ENCODE peak calls at places on chromosomes 1 and 21, in four cellular contexts. W is CD8-positive, alpha-beta T cell; Z is thoracic aorta; U is psoas muscle. T is an unnamed sample.

GRCh38 chr1:8809342-8809736 is 8.1 kb downstream of the RERE start:
- DNase-seq in W (no peak), Z (no peak), U (no peak), T (no peak)

GRCh38 chr1:206903687-206904086 is 6.4 kb downstream of the IL24 start:
- DNase-seq in W (no peak), Z (no peak), U (no peak), T (no peak)

GRCh38 chr1:40802078-40803075 is 18.8 kb downstream of the KCNQ4 start:
- DNase-seq in W (peak; percentile 84), Z (peak; percentile 46), U (peak; percentile 87), T (peak; percentile 83)

GRCh38 chr1:25774921-25775774 is 24.8 kb upstream of the SELENON start:
- DNase-seq in W (peak; percentile 60), Z (no peak), U (no peak), T (no peak)

GRCh38 chr1:27342778-27343638 is 1.2 kb downstream of the SYTL1 start:
- DNase-seq in W (peak; percentile 66), Z (no peak), U (no peak), T (peak; percentile 65)

GRCh38 chr1:35834218-35834617 is 26.4 kb downstream of the AGO4 start:
- DNase-seq in W (no peak), Z (no peak), U (no peak), T (no peak)

GRCh38 chr1:232786845-232787455 is 18.3 kb upstream of the MAP10 start:
- DNase-seq in W (no peak), Z (no peak), U (no peak), T (no peak)

GRCh38 chr1:226983247-226983997 is 43.3 kb downstream of the COQ8A start:
- DNase-seq in W (no peak), Z (no peak), U (no peak), T (peak; percentile 26)

GRCh38 chr1:56397409-56397808 is 182.0 kb downstream of the PLPP3 start:
- DNase-seq in W (no peak), Z (no peak), U (no peak), T (no peak)

GRCh38 chr1:15620155-15620545 is 2.9 kb downstream of the DDI2 start:
- DNase-seq in W (no peak), Z (no peak), U (no peak), T (no peak)

GRCh38 chr21:44521301-44521927 is 18.6 kb downstream of the KRTAP10-1 start:
- DNase-seq in W (no peak), Z (no peak), U (no peak), T (no peak)

GRCh38 chr1:88454781-88455180 is 229.3 kb upstream of the PKN2 start:
- DNase-seq in W (no peak), Z (no peak), U (no peak), T (no peak)

GRCh38 chr21:45213392-45213791 is 74.3 kb downstream of the POFUT2 start:
- DNase-seq in W (no peak), Z (no peak), U (no peak), T (no peak)

GRCh38 chr1:42319128-42319851 is 15.7 kb downstream of the FOXJ3 start:
- DNase-seq in W (no peak), Z (no peak), U (no peak), T (no peak)

GRCh38 chr21:43211085-43212071 is 42.6 kb downstream of the CRYAA start:
- DNase-seq in W (no peak), Z (no peak), U (peak; percentile 42), T (peak; percentile 72)

GRCh38 chr1:185813401-185813979 is 79.3 kb downstream of the HMCN1 start:
- DNase-seq in W (no peak), Z (no peak), U (no peak), T (no peak)

GRCh38 chr1:236091933-236092318 is 27.0 kb upstream of the NID1 start:
- DNase-seq in W (no peak), Z (no peak), U (no peak), T (no peak)

GRCh38 chr1:25563330-25564215 is 20.2 kb downstream of the LDLRAP1 start:
- DNase-seq in W (no peak), Z (no peak), U (no peak), T (no peak)

GRCh38 chr1:212234431-212235298 is 50.5 kb upstream of the PPP2R5A start:
- DNase-seq in W (no peak), Z (peak; percentile 36), U (peak; percentile 26), T (peak; percentile 71)

GRCh38 chr1:3642921-3643675 is 6.8 kb downstream of the WRAP73 start:
- DNase-seq in W (no peak), Z (no peak), U (no peak), T (no peak)

DNA sequence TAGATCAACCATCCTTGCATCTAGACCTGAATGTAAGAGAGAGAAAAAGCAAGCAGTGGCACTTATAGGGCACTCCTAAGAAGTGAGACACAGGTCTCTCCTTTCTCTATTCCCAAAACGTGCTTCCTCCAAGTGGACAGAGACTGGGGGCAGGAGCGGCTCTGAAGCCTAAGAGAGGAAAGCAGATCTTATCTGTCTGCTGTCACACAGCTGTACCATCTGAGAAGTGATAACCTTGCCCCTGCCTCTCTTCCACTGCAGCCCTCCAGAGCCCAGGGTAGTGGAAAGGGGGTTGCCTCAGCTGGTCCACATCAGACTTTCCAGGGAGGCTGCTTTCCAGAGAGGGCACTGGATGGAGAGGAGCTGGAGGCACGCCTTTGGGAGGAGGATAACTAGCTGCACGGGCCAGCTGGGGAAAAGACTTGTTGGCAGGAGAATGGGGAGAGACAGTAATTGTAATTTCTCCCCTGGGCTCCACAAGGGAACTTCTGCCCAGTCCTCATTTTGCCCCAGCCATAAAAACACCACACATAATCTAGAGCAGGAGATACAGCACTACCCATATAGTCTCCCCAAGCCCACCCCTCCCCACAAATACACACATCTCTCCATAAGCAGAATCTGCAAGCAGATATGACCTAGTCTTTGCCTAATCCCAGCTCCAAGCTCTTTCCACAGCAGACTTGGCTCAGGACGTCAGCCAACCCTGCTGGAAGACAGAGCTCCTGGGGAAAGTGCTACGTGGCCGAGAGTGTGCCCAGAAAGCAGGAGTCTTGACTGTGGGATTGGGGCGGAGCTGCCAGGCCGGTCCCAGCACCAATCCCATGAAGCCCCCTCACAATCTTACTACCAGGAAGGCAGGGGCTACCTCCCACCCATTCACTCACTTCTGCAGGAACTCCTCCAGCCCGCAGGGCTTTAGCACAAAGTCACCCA is 31.2 kb downstream of the PIK3C2B start:
- DNase-seq in W (no peak), Z (no peak), U (peak; percentile 59), T (no peak)
- H3K4me1 ChIP-seq in W (peaks cover 37% of the 10 kb centered on the region), Z (peaks cover 60% of the 10 kb centered on the region), U (peaks cover 61% of the 10 kb centered on the region), T (peaks cover 25% of the 10 kb centered on the region)

DNA sequence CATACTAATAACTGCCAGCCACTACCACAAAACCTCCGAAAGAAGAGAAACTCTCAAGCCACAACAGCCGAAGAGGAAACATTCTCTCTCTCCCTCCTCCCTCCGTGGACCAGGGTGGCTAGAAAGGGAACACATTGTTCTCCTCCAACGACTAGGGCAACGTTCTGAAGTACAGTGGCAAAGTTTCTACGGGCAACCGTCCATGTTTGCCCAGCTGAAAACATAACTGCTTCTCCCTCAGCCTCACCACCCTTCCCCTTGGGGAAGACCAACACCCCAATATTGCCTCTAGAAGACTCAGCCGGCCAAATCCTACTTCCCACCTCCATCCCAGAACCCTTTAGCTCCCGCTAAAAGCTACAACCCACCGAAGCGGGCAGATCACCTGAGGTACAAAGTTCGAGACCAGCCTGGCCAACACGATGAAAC is 2.0 kb downstream of the GLUL start:
- DNase-seq in W (no peak), Z (no peak), U (no peak), T (peak; percentile 64)
- H3K36me3 ChIP-seq in W (no peaks in the 10 kb centered on the region), Z (peaks cover 40% of the 10 kb centered on the region), U (peaks cover 10% of the 10 kb centered on the region), T (peaks cover 31% of the 10 kb centered on the region)

GRCh38 chr1:165849336-165850133 is 22.1 kb downstream of the UCK2 start:
- DNase-seq in W (no peak), Z (no peak), U (no peak), T (no peak)
- H3K27ac ChIP-seq in W (no peak overlapping the region), Z (no peak overlapping the region), U (no peak overlapping the region), T (no peak overlapping the region)

DNA sequence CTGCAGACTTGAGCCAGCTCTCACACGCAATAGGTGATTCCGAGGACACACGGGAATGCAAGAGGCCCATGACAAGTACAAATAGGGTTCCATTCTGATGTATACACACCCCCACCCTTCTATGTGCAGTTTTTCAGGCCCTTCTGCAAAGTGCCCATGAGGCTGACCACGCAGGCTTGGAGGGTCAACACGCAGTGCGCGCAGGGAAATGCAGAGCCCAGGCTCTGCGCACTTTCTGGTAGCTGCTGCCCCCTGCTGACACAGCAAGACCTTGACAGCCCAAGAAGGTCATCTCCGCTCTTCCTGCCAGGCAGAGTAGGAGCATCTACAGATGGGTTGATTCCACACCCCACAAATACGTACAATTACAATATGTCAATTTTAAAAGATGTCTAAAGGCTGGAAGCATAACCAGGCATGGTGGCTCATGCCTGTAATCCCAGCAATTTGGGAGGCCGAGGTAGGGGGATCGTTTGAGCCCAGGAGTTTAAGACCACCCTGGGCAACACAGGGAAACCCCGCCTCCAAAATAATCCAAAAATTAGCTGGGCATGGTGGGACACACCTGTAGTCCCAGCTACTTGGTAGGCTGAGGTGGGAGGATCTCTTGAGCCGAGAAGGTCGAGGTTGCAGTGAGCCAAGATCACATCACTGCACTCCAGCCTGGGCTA is 18.5 kb downstream of the SH3BP5L start:
- DNase-seq in W (peak; percentile 27), Z (no peak), U (no peak), T (peak; percentile 49)
- H3K4me1 ChIP-seq in W (peaks cover 3% of the 10 kb centered on the region), Z (peaks cover 14% of the 10 kb centered on the region), U (no peaks in the 10 kb centered on the region), T (peaks cover 12% of the 10 kb centered on the region)

DNA sequence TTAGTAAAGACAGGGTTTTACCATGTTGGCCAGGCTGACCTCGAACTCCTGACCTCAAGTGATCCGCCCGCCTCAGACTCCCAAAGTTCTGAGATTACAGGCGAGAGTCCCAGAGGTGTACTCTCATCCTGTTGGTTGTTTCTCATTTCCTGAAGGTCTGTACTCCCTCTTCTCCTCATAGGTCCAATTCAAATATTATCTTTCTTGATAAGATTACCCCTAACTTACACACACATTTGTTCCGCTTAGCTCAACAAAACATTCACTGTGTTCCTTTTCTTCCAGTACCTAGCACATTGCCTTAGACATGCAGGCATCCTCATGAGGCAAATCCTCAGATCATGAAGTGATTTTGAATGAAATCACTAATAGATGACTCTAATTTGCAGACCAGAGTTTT is 72.4 kb upstream of the SSX2IP start:
- DNase-seq in W (no peak), Z (no peak), U (no peak), T (no peak)
- H3K36me3 ChIP-seq in W (no peaks in the 10 kb centered on the region), Z (no peaks in the 10 kb centered on the region), U (no peaks in the 10 kb centered on the region), T (no peaks in the 10 kb centered on the region)